ENCODE peak calls at places on chromosomes 3 and 15, in ten cellular contexts. Q is colonic mucosa; H is psoas muscle; D is neuronal stem cell; G is occipital lobe; V is iPS DF 19.7; L is activated CD8-positive, alpha-beta memory T cell treated with anti-CD3 and anti-CD28 coated beads for 24 hours; N is H4; W is smooth muscle cell of the brain vasculature; Z is NCI-H446 treated with DMSO at 0.1 percent for 48 hours. X is an unnamed sample.

GRCh38 chr15:76206325-76206976 is 104.8 kb downstream of the ETFA start:
- DNase-seq in Q (peak; percentile 49), H (peak; percentile 82), D (no peak), G (peak; percentile 82), V (no peak), L (no peak), N (peak; percentile 88), W (no peak), Z (peak; percentile 96), X (peak; percentile 58)

GRCh38 chr3:53083949-53084309 is 38.1 kb upstream of the SFMBT1 start:
- DNase-seq in Q (no peak), H (no peak), D (no peak), G (no peak), V (no peak), L (no peak), N (no peak), W (no peak), Z (no peak), X (no peak)

GRCh38 chr3:154142608-154143007 is 21.4 kb downstream of the ARHGEF26 start:
- DNase-seq in Q (no peak), H (no peak), D (no peak), G (no peak), V (no peak), L (no peak), N (no peak), W (no peak), Z (no peak), X (no peak)

GRCh38 chr15:85606721-85607120 is 188.0 kb downstream of the KLHL25 start:
- DNase-seq in Q (no peak), H (no peak), D (no peak), G (no peak), V (no peak), L (no peak), N (no peak), W (no peak), Z (no peak), X (no peak)

GRCh38 chr3:96779810-96780209 is 34.6 kb upstream of the EPHA6 start:
- DNase-seq in Q (no peak), H (no peak), D (no peak), G (no peak), V (no peak), L (no peak), N (no peak), W (no peak), Z (no peak), X (no peak)

GRCh38 chr15:37045859-37046318 is 54.5 kb downstream of the MEIS2 start:
- DNase-seq in Q (no peak), H (no peak), D (peak; percentile 83), G (peak; percentile 31), V (peak; percentile 42), L (no peak), N (no peak), W (no peak), Z (no peak), X (peak; percentile 29)

GRCh38 chr15:34241376-34242350 is 16.8 kb downstream of the EMC4 start:
- DNase-seq in Q (peak; percentile 26), H (no peak), D (no peak), G (no peak), V (no peak), L (no peak), N (no peak), W (peak; percentile 3), Z (no peak), X (no peak)

GRCh38 chr3:185960518-185961288 is 22.9 kb upstream of the TRA2B start:
- DNase-seq in Q (peak; percentile 70), H (no peak), D (no peak), G (no peak), V (no peak), L (no peak), N (no peak), W (no peak), Z (no peak), X (no peak)

GRCh38 chr15:65791335-65792129 is 561 bp downstream of the DENND4A start:
- DNase-seq in Q (peak; percentile 65), H (peak; percentile 71), D (peak; percentile 63), G (peak; percentile 50), V (no peak), L (no peak), N (peak; percentile 21), W (no peak), Z (no peak), X (peak; percentile 61)

GRCh38 chr3:2156244-2156847 is 57.7 kb downstream of the CNTN4 start:
- DNase-seq in Q (peak; percentile 36), H (no peak), D (peak; percentile 48), G (no peak), V (no peak), L (no peak), N (peak; percentile 69), W (no peak), Z (no peak), X (no peak)

GRCh38 chr3:194194051-194194756 is 58.3 kb downstream of the HES1 start:
- DNase-seq in Q (no peak), H (no peak), D (no peak), G (no peak), V (no peak), L (no peak), N (no peak), W (no peak), Z (no peak), X (no peak)

GRCh38 chr15:76904461-76905012 is 603 bp downstream of the SCAPER start:
- DNase-seq in Q (peak; percentile 47), H (no peak), D (peak; percentile 38), G (peak; percentile 25), V (no peak), L (peak; percentile 71), N (peak; percentile 16), W (no peak), Z (no peak), X (no peak)

GRCh38 chr15:70284438-70285214 is 186.9 kb upstream of the TLE3 start:
- DNase-seq in Q (no peak), H (no peak), D (no peak), G (no peak), V (no peak), L (peak; percentile 47), N (peak; percentile 29), W (no peak), Z (no peak), X (peak; percentile 69)

GRCh38 chr3:57227930-57228733 is 603 bp downstream of the APPL1 start:
- DNase-seq in Q (peak; percentile 57), H (peak; percentile 53), D (peak; percentile 18), G (peak; percentile 62), V (no peak), L (peak; percentile 73), N (peak; percentile 25), W (no peak), Z (no peak), X (peak; percentile 47)

GRCh38 chr3:156547637-156548036 is 7.3 kb downstream of the SSR3 start:
- DNase-seq in Q (no peak), H (no peak), D (no peak), G (no peak), V (no peak), L (no peak), N (no peak), W (no peak), Z (no peak), X (no peak)

GRCh38 chr3:99666201-99666600 is 27.8 kb downstream of the COL8A1 start:
- DNase-seq in Q (no peak), H (no peak), D (no peak), G (no peak), V (no peak), L (no peak), N (no peak), W (no peak), Z (no peak), X (no peak)

GRCh38 chr15:65085990-65086679 is 9.6 kb downstream of the KBTBD13 start:
- DNase-seq in Q (peak; percentile 62), H (no peak), D (no peak), G (no peak), V (no peak), L (no peak), N (no peak), W (no peak), Z (no peak), X (no peak)

GRCh38 chr3:137764001-137764433 is at the start of gene SOX14:
- DNase-seq in Q (peak; percentile 57), H (no peak), D (no peak), G (no peak), V (peak; percentile 86), L (no peak), N (no peak), W (no peak), Z (no peak), X (peak; percentile 45)

GRCh38 chr3:14524920-14525660 is 15.1 kb downstream of the GRIP2 start:
- DNase-seq in Q (no peak), H (no peak), D (no peak), G (no peak), V (no peak), L (no peak), N (no peak), W (no peak), Z (no peak), X (no peak)

GRCh38 chr3:125003369-125003853 is 52.4 kb downstream of the HEG1 start:
- DNase-seq in Q (peak; percentile 42), H (peak; percentile 77), D (no peak), G (no peak), V (no peak), L (no peak), N (no peak), W (peak; percentile 31), Z (no peak), X (peak; percentile 40)

GRCh38 chr15:68340711-68341671 is 63.4 kb downstream of the FEM1B start:
- DNase-seq in Q (no peak), H (no peak), D (no peak), G (no peak), V (no peak), L (no peak), N (no peak), W (no peak), Z (no peak), X (no peak)

GRCh38 chr15:68365140-68365745 is 66.7 kb downstream of the ITGA11 start:
- DNase-seq in Q (no peak), H (no peak), D (no peak), G (no peak), V (no peak), L (no peak), N (no peak), W (no peak), Z (no peak), X (no peak)

GRCh38 chr3:32551087-32551486 is 19.6 kb downstream of the DYNC1LI1 start:
- DNase-seq in Q (no peak), H (no peak), D (no peak), G (no peak), V (no peak), L (no peak), N (no peak), W (no peak), Z (no peak), X (no peak)

GRCh38 chr15:88621789-88622604 is 857 bp downstream of the AEN start:
- DNase-seq in Q (peak; percentile 24), H (no peak), D (no peak), G (no peak), V (no peak), L (no peak), N (no peak), W (no peak), Z (no peak), X (no peak)

GRCh38 chr15:60605879-60606304 is 127.0 kb upstream of the ICE2 start:
- DNase-seq in Q (no peak), H (no peak), D (no peak), G (no peak), V (no peak), L (no peak), N (peak; percentile 17), W (no peak), Z (no peak), X (no peak)

GRCh38 chr3:176697284-176697889 is 499.9 kb downstream of the TBL1XR1 start:
- DNase-seq in Q (no peak), H (no peak), D (no peak), G (no peak), V (no peak), L (no peak), N (no peak), W (no peak), Z (no peak), X (no peak)

GRCh38 chr3:184040010-184040409 is 8.5 kb downstream of the HTR3D start:
- DNase-seq in Q (no peak), H (no peak), D (no peak), G (no peak), V (peak; percentile 50), L (no peak), N (peak; percentile 36), W (no peak), Z (no peak), X (no peak)

GRCh38 chr3:71510485-71510884 is 73.0 kb downstream of the FOXP1 start:
- DNase-seq in Q (no peak), H (no peak), D (no peak), G (no peak), V (no peak), L (no peak), N (peak; percentile 19), W (no peak), Z (no peak), X (no peak)

X was measured in lung.